ENCODE peak calls at places on chromosomes 3 and 15, in six cellular contexts. R, W, K, V, P and D are unnamed samples.

GRCh38 chr3:74561881-74562280 is 52.6 kb downstream of the CNTN3 start:
- DNase-seq in R (no peak), W (no peak), K (no peak), V (no peak), P (no peak), D (peak; percentile 0)

GRCh38 chr3:156675744-156676466 is 1.5 kb downstream of the TIPARP start:
- DNase-seq in R (peak; percentile 31), W (peak; percentile 94), K (peak; percentile 53), V (peak; percentile 23), P (peak; percentile 44), D (peak; percentile 89)

GRCh38 chr15:101489236-101489632 is 273 bp downstream of the PCSK6 start:
- DNase-seq in R (peak; percentile 60), W (no peak), K (no peak), V (peak; percentile 81), P (peak; percentile 73), D (peak; percentile 50)

GRCh38 chr3:33061782-33062181 is 35.2 kb downstream of the GLB1 start:
- DNase-seq in R (no peak), W (no peak), K (no peak), V (no peak), P (no peak), D (no peak)

GRCh38 chr3:13019243-13019701 is 54.0 kb downstream of the IQSEC1 start:
- DNase-seq in R (no peak), W (peak; percentile 3), K (no peak), V (no peak), P (peak; percentile 76), D (no peak)

GRCh38 chr3:278300-279064 is 81.9 kb downstream of the CHL1 start:
- DNase-seq in R (no peak), W (no peak), K (no peak), V (no peak), P (no peak), D (no peak)

GRCh38 chr3:129173725-129174124 is 10.0 kb downstream of the CNBP start:
- DNase-seq in R (no peak), W (no peak), K (no peak), V (no peak), P (no peak), D (no peak)

GRCh38 chr3:126508539-126508938 is 9.0 kb downstream of the UROC1 start:
- DNase-seq in R (no peak), W (no peak), K (no peak), V (no peak), P (no peak), D (no peak)

GRCh38 chr3:50286322-50287227 is 5.7 kb downstream of the IFRD2 start:
- DNase-seq in R (no peak), W (no peak), K (no peak), V (no peak), P (no peak), D (no peak)

GRCh38 chr3:99957086-99957821 is 139.6 kb downstream of the CMSS1 start:
- DNase-seq in R (no peak), W (no peak), K (no peak), V (no peak), P (no peak), D (no peak)

GRCh38 chr3:112561085-112561692 is 573 bp downstream of the ATG3 start:
- DNase-seq in R (peak; percentile 71), W (peak; percentile 85), K (peak; percentile 81), V (peak; percentile 85), P (peak; percentile 87), D (peak; percentile 90)

GRCh38 chr15:82681371-82681770 is 28.3 kb downstream of the AP3B2 start:
- DNase-seq in R (no peak), W (no peak), K (no peak), V (no peak), P (no peak), D (no peak)
- H3K27ac ChIP-seq in R (no peak overlapping the region), W (no peak overlapping the region), K (no peak overlapping the region), V (no peak overlapping the region), P (no peak overlapping the region), D (no peak overlapping the region)

GRCh38 chr3:31105438-31106077 is 211.1 kb upstream of the GADL1 start:
- DNase-seq in R (no peak), W (peak; percentile 97), K (no peak), V (no peak), P (no peak), D (no peak)

GRCh38 chr3:31106912-31107311 is 212.5 kb upstream of the GADL1 start:
- DNase-seq in R (no peak), W (peak; percentile 33), K (no peak), V (no peak), P (no peak), D (no peak)

GRCh38 chr3:31105011-31105410 is 210.6 kb upstream of the GADL1 start:
- DNase-seq in R (no peak), W (peak; percentile 12), K (no peak), V (no peak), P (no peak), D (no peak)

GRCh38 chr3:31103623-31104180 is 209.2 kb upstream of the GADL1 start:
- DNase-seq in R (no peak), W (no peak), K (no peak), V (no peak), P (no peak), D (peak; percentile 6)

GRCh38 chr3:31106204-31106603 is 211.7 kb upstream of the GADL1 start:
- DNase-seq in R (no peak), W (peak; percentile 95), K (no peak), V (no peak), P (no peak), D (no peak)
- TF ChIP-seq CTCF in R (no peak), W (no peak), K (no peak), V (no peak), P (no peak), D (no peak)

GRCh38 chr15:92105611-92106010 is 252.1 kb downstream of the SLCO3A1 start:
- DNase-seq in R (no peak), W (no peak), K (no peak), V (no peak), P (no peak), D (no peak)
- H3K4me1 ChIP-seq in R (no peaks in the 10 kb centered on the region), W (no peaks in the 10 kb centered on the region), K (peaks cover 4% of the 10 kb centered on the region), V (no peaks in the 10 kb centered on the region), P (peaks cover 36% of the 10 kb centered on the region), D (peaks cover 3% of the 10 kb centered on the region)

GRCh38 chr3:45555154-45555591 is 39.4 kb upstream of the LIMD1 start:
- DNase-seq in R (no peak), W (peak; percentile 34), K (no peak), V (no peak), P (no peak), D (no peak)

GRCh38 chr3:45552773-45553371 is 41.7 kb upstream of the LIMD1 start:
- DNase-seq in R (no peak), W (no peak), K (no peak), V (no peak), P (no peak), D (no peak)

GRCh38 chr3:45552031-45552772 is 42.3 kb upstream of the LIMD1 start:
- DNase-seq in R (no peak), W (no peak), K (no peak), V (no peak), P (no peak), D (no peak)

GRCh38 chr3:45554001-45554691 is 40.4 kb upstream of the LIMD1 start:
- DNase-seq in R (peak; percentile 31), W (no peak), K (no peak), V (no peak), P (peak; percentile 54), D (no peak)

DNA sequence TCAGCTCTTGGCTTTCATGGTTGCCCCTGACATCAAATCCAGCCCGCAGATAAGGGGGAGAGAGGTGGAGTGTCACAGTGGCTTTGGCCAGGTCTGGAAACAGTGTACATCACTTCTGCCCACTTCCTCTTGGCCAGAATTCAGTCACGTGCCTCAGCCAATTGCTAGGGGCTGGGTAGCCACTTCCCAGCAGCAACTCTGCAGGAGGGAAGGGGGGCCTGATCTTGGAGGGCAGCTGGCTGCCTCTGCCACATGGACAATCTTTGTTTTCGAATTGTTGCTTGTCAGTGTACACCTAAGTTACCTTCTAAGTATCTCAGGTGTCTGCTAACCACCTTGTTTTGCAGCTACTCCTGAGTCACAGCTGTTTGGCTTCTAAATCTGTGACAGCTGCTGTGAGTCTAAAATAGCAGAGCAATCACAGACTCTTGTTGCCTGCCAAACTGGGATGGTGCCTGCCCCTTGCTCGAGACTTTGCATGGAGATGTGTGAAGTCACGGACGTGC is 41.0 kb upstream of the LIMD1 start:
- DNase-seq in R (peak; percentile 49), W (peak; percentile 62), K (no peak), V (no peak), P (peak; percentile 64), D (no peak)
- H3K27ac ChIP-seq in R (peak overlapping the region; percentile 39), W (no peak overlapping the region), K (peak overlapping the region; percentile 84), V (peak overlapping the region; percentile 42), P (peak overlapping the region; percentile 96), D (no peak overlapping the region)

DNA sequence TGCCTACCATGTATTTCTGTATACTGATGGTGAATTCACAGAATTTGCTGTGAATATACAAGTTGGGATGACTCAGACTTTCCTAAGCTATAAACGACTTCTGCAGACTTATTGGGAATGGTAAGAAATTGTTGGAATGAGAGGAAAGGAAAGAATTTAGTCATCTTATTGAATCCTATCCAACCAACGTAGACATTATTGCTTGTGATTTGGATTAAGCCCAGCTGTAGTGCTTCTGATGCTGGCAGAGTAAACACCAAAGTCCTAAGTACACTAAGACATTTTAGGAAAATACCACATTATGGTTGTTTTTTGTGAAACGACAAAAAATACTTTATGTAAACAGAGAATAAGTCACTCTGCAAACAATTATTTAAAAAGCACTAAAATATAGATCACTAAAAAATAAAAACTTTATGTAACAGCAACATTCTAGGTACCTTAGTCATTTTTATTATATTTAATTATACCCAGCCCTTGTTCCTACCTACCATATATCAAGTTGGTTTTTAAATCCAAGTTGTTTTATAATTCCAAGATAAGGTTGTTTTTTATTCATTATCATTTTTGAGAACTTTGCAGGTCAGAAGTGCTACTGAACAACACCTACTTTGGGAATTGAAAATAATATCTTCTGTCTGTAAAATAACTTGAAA is 99.2 kb upstream of the MLF1 start:
- DNase-seq in R (no peak), W (no peak), K (no peak), V (no peak), P (no peak), D (no peak)
- TF ChIP-seq CTCF in R (no peak), W (no peak), K (no peak), V (no peak), P (no peak), D (no peak)